ENCODE peak calls at places on chromosomes 6 and 20, in eight cellular contexts. R, C, P, T, V, K, E and M are unnamed samples.

GRCh38 chr6:13194852-13195251 is 133.5 kb downstream of the TBC1D7 start:
- DNase-seq in T (peak), P (peak), K (peak), E (peak), V (peak), C (no peak), R (peak), M (peak)

GRCh38 chr6:26125015-26125690 is 37.9 kb downstream of the HFE start:
- DNase-seq in R (no peak), C (no peak), V (no peak), P (no peak), K (no peak), T (no peak), E (no peak), M (no peak)

GRCh38 chr6:97865612-97866011 is 582.6 kb upstream of the MMS22L start:
- DNase-seq in R (no peak), T (no peak), V (no peak), C (no peak), E (no peak), P (no peak), K (no peak), M (no peak)

GRCh38 chr6:31365864-31366263 is 8.9 kb upstream of the HLA-B start:
- DNase-seq in T (no peak), K (no peak), C (no peak), V (no peak), E (no peak), P (no peak), R (no peak), M (no peak)

GRCh38 chr6:27495386-27496135 is 22.7 kb upstream of the ZNF184 start:
- DNase-seq in V (peak), R (peak), T (peak), K (peak), P (peak), C (no peak), E (no peak), M (peak)

GRCh38 chr6:123524781-123525180 is 112.0 kb downstream of the TRDN start:
- DNase-seq in R (no peak), C (no peak), T (no peak), K (no peak), V (no peak), P (no peak), E (no peak), M (no peak)

GRCh38 chr20:44572551-44573500 is 9.6 kb upstream of the PKIG start:
- DNase-seq in E (peak), R (peak), C (no peak), K (no peak), V (peak), T (peak), P (no peak), M (no peak)

GRCh38 chr6:157169656-157170055 is 153.7 kb downstream of the TMEM242 start:
- DNase-seq in E (no peak), T (no peak), K (no peak), R (no peak), V (no peak), P (no peak), C (no peak), M (no peak)

GRCh38 chr6:169023161-169023874 is 230.3 kb downstream of the THBS2 start:
- DNase-seq in T (no peak), E (no peak), C (no peak), P (no peak), R (no peak), V (no peak), K (no peak), M (no peak)

GRCh38 chr6:108497883-108498282 is 62.8 kb upstream of the FOXO3 start:
- DNase-seq in V (no peak), P (peak), T (peak), R (peak), E (no peak), C (no peak), K (peak), M (peak)

GRCh38 chr20:17612287-17612974 is 42.6 kb downstream of the DSTN start:
- DNase-seq in K (no peak), E (no peak), R (peak), P (no peak), T (no peak), C (no peak), V (no peak), M (no peak)

GRCh38 chr20:1669304-1669703 is 11.7 kb upstream of the SIRPG start:
- DNase-seq in C (no peak), K (no peak), R (no peak), V (peak), T (no peak), E (no peak), P (no peak), M (no peak)

GRCh38 chr6:89874438-89874837 is 19.8 kb upstream of the GJA10 start:
- DNase-seq in V (no peak), P (no peak), C (no peak), E (no peak), R (no peak), T (no peak), K (no peak), M (no peak)

GRCh38 chr6:21451546-21452013 is 142.0 kb upstream of the SOX4 start:
- DNase-seq in T (no peak), P (no peak), K (no peak), E (no peak), V (no peak), R (no peak), C (no peak), M (no peak)

GRCh38 chr20:44079291-44079690 is 107.7 kb downstream of the JPH2 start:
- DNase-seq in K (no peak), E (no peak), C (no peak), V (no peak), R (no peak), T (no peak), P (no peak), M (no peak)

GRCh38 chr6:157219201-157220200 is 103.8 kb downstream of the TMEM242 start:
- DNase-seq in C (no peak), K (no peak), V (no peak), R (peak), T (no peak), P (no peak), E (no peak), M (no peak)

GRCh38 chr6:16718301-16718700 is 43.0 kb downstream of the ATXN1 start:
- DNase-seq in T (no peak), P (no peak), C (no peak), R (no peak), K (no peak), E (no peak), V (no peak), M (no peak)

GRCh38 chr20:33568378-33569289 is 78.7 kb downstream of the CBFA2T2 start:
- DNase-seq in K (peak), E (no peak), C (peak), R (no peak), P (no peak), T (no peak), V (peak), M (peak)

GRCh38 chr6:139112146-139112545 is 22.7 kb upstream of the HECA start:
- DNase-seq in P (no peak), E (no peak), T (no peak), V (no peak), C (no peak), K (no peak), R (peak), M (no peak)

GRCh38 chr6:170011233-170012142 is 260.1 kb downstream of the ERMARD start:
- DNase-seq in K (peak), T (no peak), R (no peak), P (no peak), C (no peak), E (no peak), V (peak), M (no peak)

GRCh38 chr6:87945181-87945580 is 102.5 kb upstream of the SPACA1 start:
- DNase-seq in E (no peak), V (no peak), P (no peak), K (no peak), R (no peak), C (no peak), T (no peak), M (peak)

GRCh38 chr6:87941556-87942358 is 105.9 kb upstream of the SPACA1 start:
- DNase-seq in R (no peak), E (no peak), T (no peak), P (no peak), K (no peak), C (no peak), V (no peak), M (no peak)

GRCh38 chr6:87943191-87943590 is 104.5 kb upstream of the SPACA1 start:
- DNase-seq in T (no peak), C (no peak), V (no peak), K (no peak), R (no peak), P (no peak), E (no peak), M (no peak)

GRCh38 chr6:87945966-87946365 is 101.7 kb upstream of the SPACA1 start:
- DNase-seq in P (no peak), K (no peak), T (no peak), V (no peak), E (no peak), C (no peak), R (no peak), M (no peak)

GRCh38 chr6:87944541-87944954 is 103.1 kb upstream of the SPACA1 start:
- DNase-seq in T (no peak), E (no peak), P (no peak), K (no peak), V (peak), C (no peak), R (peak), M (peak)
- TF ChIP-seq CTCF in T (no peak), E (no peak), P (no peak), K (no peak), V (peak), C (no peak), R (no peak), M (no peak)

GRCh38 chr20:10171864-10172751 is 46.5 kb upstream of the SNAP25 start:
- DNase-seq in V (peak), P (no peak), E (no peak), R (peak), K (peak), C (peak), T (peak), M (peak)
- TF ChIP-seq CTCF in V (no peak), P (no peak), E (no peak), R (no peak), K (no peak), C (peak), T (no peak), M (no peak)

GRCh38 chr6:88358846-88359245 is 192.7 kb upstream of the CNR1 start:
- DNase-seq in T (no peak), R (no peak), P (no peak), V (no peak), C (no peak), K (no peak), E (no peak), M (no peak)

GRCh38 chr6:88360203-88360797 is 194.2 kb upstream of the CNR1 start:
- DNase-seq in C (no peak), P (no peak), T (no peak), K (no peak), V (no peak), R (no peak), E (no peak), M (no peak)

GRCh38 chr6:88361754-88362153 is 195.6 kb upstream of the CNR1 start:
- DNase-seq in P (no peak), E (no peak), C (no peak), R (no peak), T (no peak), K (no peak), V (no peak), M (no peak)

GRCh38 chr6:88361298-88361697 is 195.2 kb upstream of the CNR1 start:
- DNase-seq in R (no peak), E (no peak), K (no peak), C (no peak), P (no peak), V (no peak), T (no peak), M (no peak)

DNA sequence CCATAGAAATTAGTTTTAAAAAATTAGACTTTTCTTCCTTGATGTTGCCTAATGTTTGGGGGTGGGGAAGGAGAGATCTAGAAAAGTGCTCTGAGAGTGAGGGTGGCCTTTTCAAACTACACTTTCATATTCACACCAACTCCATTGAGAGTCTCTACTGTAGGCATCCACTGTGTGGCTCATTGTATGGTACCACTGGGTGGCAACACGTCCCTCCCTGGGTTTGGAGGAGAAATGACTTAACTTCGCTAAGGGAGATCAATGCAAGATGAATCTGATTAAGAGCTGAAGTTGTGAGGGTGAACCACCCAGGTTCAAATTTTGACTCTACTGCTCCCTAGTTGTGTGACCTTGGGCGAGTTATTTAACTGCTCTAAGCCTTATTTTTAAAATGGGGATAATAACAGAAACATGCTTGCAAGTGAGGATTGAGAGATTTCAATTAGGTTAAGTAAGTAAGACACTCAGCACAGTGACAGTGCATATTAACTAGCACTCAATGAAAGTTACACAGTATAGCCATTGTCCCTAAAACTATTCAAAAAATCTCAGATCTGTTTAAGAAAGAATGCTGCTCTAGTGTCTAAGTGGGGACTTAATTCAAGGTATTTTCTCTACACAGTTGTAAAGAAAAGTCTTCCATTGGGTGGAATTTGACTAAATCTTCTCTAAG is 193.5 kb upstream of the CNR1 start:
- DNase-seq in E (no peak), K (no peak), V (no peak), R (no peak), T (no peak), C (no peak), P (no peak), M (no peak)
- TF ChIP-seq CTCF in E (no peak), K (no peak), V (no peak), R (no peak), T (no peak), C (no peak), P (no peak), M (no peak)

GRCh38 chr20:22776369-22776768 is 192.0 kb upstream of the FOXA2 start:
- DNase-seq in V (no peak), K (no peak), R (no peak), C (no peak), P (no peak), E (no peak), T (no peak), M (no peak)
- TF ChIP-seq CTCF in V (no peak), K (no peak), R (no peak), C (no peak), P (no peak), E (no peak), T (no peak), M (no peak)

GRCh38 chr20:50138479-50139393 is 14.8 kb downstream of the PEDS1 start:
- DNase-seq in P (no peak), K (no peak), V (no peak), C (no peak), T (no peak), R (no peak), E (no peak), M (no peak)
- TF ChIP-seq CTCF in P (peak), K (no peak), V (peak), C (no peak), T (peak), R (no peak), E (no peak), M (no peak)

GRCh38 chr6:71454083-71454482 is 165.5 kb downstream of the OGFRL1 start:
- DNase-seq in K (no peak), E (no peak), V (no peak), R (no peak), T (no peak), P (no peak), C (no peak), M (no peak)

GRCh38 chr6:71460933-71461332 is 172.3 kb downstream of the OGFRL1 start:
- DNase-seq in E (no peak), V (no peak), K (no peak), C (no peak), P (no peak), R (peak), T (no peak), M (no peak)

GRCh38 chr6:71459162-71459561 is 170.6 kb downstream of the OGFRL1 start:
- DNase-seq in R (no peak), V (no peak), P (no peak), E (no peak), C (no peak), K (no peak), T (no peak), M (no peak)

GRCh38 chr6:71453307-71453706 is 164.7 kb downstream of the OGFRL1 start:
- DNase-seq in R (no peak), P (no peak), V (no peak), K (no peak), E (no peak), C (no peak), T (no peak), M (no peak)

GRCh38 chr6:71457883-71458282 is 169.3 kb downstream of the OGFRL1 start:
- DNase-seq in T (no peak), P (no peak), C (no peak), R (no peak), E (no peak), K (no peak), V (no peak), M (no peak)
- TF ChIP-seq CTCF in T (no peak), P (no peak), C (no peak), R (no peak), E (no peak), K (no peak), V (no peak), M (no peak)

GRCh38 chr6:5100806-5101205 is 15.7 kb downstream of the PPP1R3G start:
- DNase-seq in R (no peak), E (no peak), C (no peak), P (no peak), V (no peak), K (no peak), T (no peak), M (no peak)
- TF ChIP-seq CTCF in R (no peak), E (no peak), C (no peak), P (no peak), V (no peak), K (no peak), T (no peak), M (no peak)

GRCh38 chr20:59207235-59207634 is 43.6 kb downstream of the ZNF831 start:
- DNase-seq in T (no peak), P (no peak), K (no peak), R (no peak), V (no peak), E (no peak), C (no peak), M (no peak)

GRCh38 chr20:59210186-59210585 is 46.6 kb downstream of the ZNF831 start:
- DNase-seq in K (no peak), P (no peak), R (no peak), C (no peak), T (no peak), V (no peak), E (no peak), M (no peak)

GRCh38 chr20:59205044-59205443 is 41.4 kb downstream of the ZNF831 start:
- DNase-seq in K (no peak), P (no peak), T (no peak), V (no peak), E (no peak), C (no peak), R (no peak), M (no peak)

GRCh38 chr20:59204201-59204894 is 40.7 kb downstream of the ZNF831 start:
- DNase-seq in P (no peak), T (no peak), C (no peak), K (no peak), R (no peak), V (no peak), E (no peak), M (no peak)

DNA sequence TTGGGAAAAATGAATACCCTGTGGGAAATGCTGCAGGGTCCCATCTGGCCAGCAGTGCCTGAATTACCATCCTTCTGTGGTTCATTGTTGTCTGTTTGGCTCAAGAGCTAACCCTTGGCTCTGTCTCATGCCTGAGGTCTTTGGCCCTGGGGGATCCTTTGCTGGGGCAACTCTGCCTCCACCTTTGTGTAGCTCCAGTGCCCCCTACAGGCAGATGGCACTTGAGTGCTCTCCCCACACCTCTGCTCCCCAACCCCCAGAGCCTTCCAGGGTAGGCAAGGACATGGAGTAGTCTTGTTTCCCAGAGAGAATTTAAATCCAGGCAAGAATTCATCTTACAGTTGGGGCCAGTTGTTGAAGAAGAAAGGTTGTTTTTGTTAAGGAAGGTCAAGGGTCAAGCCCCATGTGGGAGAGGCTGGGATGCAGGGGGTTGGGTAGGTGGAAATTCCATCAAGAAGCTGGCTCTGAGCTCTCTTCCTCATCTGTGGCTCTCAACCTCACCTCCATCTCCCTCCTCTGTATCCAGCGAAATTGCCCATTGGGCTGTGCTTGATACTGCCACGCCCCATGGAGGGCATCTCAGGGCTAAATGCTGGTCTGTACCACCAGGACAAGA is 44.2 kb downstream of the ZNF831 start:
- DNase-seq in R (no peak), K (peak), C (no peak), E (no peak), V (peak), P (peak), T (no peak), M (peak)
- TF ChIP-seq CTCF in R (peak), K (peak), C (peak), E (peak), V (peak), P (peak), T (peak), M (peak)

DNA sequence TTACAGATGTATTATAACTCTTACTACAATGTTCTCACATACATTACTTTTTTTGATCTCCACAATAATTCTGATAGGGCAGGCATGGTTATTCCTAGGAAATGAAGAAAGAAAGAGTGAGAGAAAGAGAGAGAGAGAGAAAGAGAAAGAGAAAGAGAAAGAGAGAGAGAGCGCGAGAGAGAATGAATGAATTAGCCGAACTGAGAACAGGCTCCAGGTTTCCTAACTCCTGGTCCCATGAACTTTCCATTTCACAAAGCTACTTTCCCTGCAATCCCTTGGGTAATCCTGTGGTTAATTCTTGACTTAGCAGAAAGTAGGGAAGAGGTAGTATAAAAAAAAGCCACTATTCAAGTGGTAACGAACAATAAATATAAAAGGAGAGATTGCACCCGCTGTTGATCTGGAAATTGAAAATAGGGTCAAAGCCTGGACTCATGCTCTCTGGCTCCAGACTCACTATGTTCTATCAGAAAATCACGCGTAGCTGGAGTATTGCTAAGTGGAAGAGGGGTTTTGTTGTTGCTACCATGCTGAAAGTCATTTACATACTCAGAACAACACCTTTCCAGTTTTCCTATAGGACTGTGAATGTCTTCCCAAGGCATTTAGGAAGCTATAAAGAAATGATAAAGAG is 131.2 kb downstream of the CCDC170 start:
- DNase-seq in T (no peak), R (no peak), E (no peak), P (no peak), K (no peak), V (no peak), C (no peak), M (no peak)
- TF ChIP-seq CTCF in T (no peak), R (no peak), E (no peak), P (no peak), K (no peak), V (no peak), C (no peak), M (no peak)